ENCODE peak calls at places on chromosomes 3 and 15, in four cellular contexts. One of them, this sample, is unnamed. For H3F3A, the result is how much of the 10 kb centered on the place peaks cover.

GRCh38 chr15:63487076-63487757 is 17.2 kb upstream of the USP3 start:
- DNase-seq in GM23338: peak
- DNase-seq in PC-3: peak
- DNase-seq in MM.1S: peak
- DNase-seq in this sample: peak

GRCh38 chr3:102089904-102090492 is 240.7 kb downstream of the NFKBIZ start:
- DNase-seq in PC-3: peak
- DNase-seq in GM23338: no peak
- DNase-seq in MM.1S: no peak
- DNase-seq in this sample: peak

GRCh38 chr3:127848131-127849129 is 26.1 kb upstream of the MGLL start:
- DNase-seq in PC-3: no peak
- DNase-seq in MM.1S: no peak
- DNase-seq in GM23338: peak
- DNase-seq in this sample: no peak

GRCh38 chr3:189458536-189458935 is 172.7 kb upstream of the TP63 start:
- DNase-seq in PC-3: peak
- DNase-seq in GM23338: no peak
- DNase-seq in MM.1S: no peak
- DNase-seq in this sample: no peak

GRCh38 chr15:98866503-98866902 is 141.1 kb downstream of the PGPEP1L start:
- DNase-seq in PC-3: no peak
- DNase-seq in GM23338: peak
- DNase-seq in MM.1S: no peak
- DNase-seq in this sample: no peak

GRCh38 chr3:55639143-55639542 is 152.0 kb upstream of the WNT5A start:
- DNase-seq in GM23338: no peak
- DNase-seq in MM.1S: no peak
- DNase-seq in PC-3: no peak
- DNase-seq in this sample: no peak

GRCh38 chr3:64163755-64164148 is 61.5 kb downstream of the PRICKLE2 start:
- DNase-seq in PC-3: peak
- DNase-seq in GM23338: peak
- DNase-seq in MM.1S: no peak
- DNase-seq in this sample: no peak

GRCh38 chr3:131630812-131631211 is 128.0 kb upstream of the MRPL3 start:
- DNase-seq in PC-3: no peak
- DNase-seq in GM23338: no peak
- DNase-seq in MM.1S: no peak
- DNase-seq in this sample: no peak

GRCh38 chr3:127672429-127673190 is at the start of gene ABTB1:
- DNase-seq in GM23338: peak
- DNase-seq in MM.1S: peak
- DNase-seq in PC-3: peak
- DNase-seq in this sample: peak

GRCh38 chr3:9685216-9686049 is 18.2 kb upstream of the CPNE9 start:
- DNase-seq in MM.1S: no peak
- DNase-seq in GM23338: no peak
- DNase-seq in PC-3: no peak
- DNase-seq in this sample: no peak

GRCh38 chr3:193681631-193682030 is 88.6 kb downstream of the OPA1 start:
- DNase-seq in GM23338: no peak
- DNase-seq in PC-3: no peak
- DNase-seq in MM.1S: no peak
- DNase-seq in this sample: no peak

GRCh38 chr15:89419370-89419984 is 76.9 kb downstream of the RHCG start:
- DNase-seq in GM23338: peak
- DNase-seq in MM.1S: no peak
- DNase-seq in PC-3: peak
- DNase-seq in this sample: peak

GRCh38 chr15:28013480-28013879 is 85.6 kb downstream of the OCA2 start:
- DNase-seq in GM23338: no peak
- DNase-seq in MM.1S: no peak
- DNase-seq in PC-3: no peak
- DNase-seq in this sample: no peak

GRCh38 chr15:87365221-87365620 is 891.3 kb downstream of the NTRK3 start:
- DNase-seq in GM23338: no peak
- DNase-seq in MM.1S: no peak
- DNase-seq in PC-3: peak
- DNase-seq in this sample: no peak

GRCh38 chr3:11143476-11143875 is 10.8 kb upstream of the HRH1 start:
- DNase-seq in MM.1S: no peak
- DNase-seq in GM23338: no peak
- DNase-seq in PC-3: no peak
- DNase-seq in this sample: no peak

GRCh38 chr15:62545392-62546227 is 380.5 kb upstream of the C2CD4B start:
- DNase-seq in PC-3: peak
- DNase-seq in MM.1S: no peak
- DNase-seq in GM23338: no peak
- DNase-seq in this sample: no peak

GRCh38 chr3:180320631-180321030 is 281.3 kb upstream of the TTC14 start:
- DNase-seq in PC-3: no peak
- DNase-seq in GM23338: no peak
- DNase-seq in MM.1S: no peak
- DNase-seq in this sample: no peak

DNA sequence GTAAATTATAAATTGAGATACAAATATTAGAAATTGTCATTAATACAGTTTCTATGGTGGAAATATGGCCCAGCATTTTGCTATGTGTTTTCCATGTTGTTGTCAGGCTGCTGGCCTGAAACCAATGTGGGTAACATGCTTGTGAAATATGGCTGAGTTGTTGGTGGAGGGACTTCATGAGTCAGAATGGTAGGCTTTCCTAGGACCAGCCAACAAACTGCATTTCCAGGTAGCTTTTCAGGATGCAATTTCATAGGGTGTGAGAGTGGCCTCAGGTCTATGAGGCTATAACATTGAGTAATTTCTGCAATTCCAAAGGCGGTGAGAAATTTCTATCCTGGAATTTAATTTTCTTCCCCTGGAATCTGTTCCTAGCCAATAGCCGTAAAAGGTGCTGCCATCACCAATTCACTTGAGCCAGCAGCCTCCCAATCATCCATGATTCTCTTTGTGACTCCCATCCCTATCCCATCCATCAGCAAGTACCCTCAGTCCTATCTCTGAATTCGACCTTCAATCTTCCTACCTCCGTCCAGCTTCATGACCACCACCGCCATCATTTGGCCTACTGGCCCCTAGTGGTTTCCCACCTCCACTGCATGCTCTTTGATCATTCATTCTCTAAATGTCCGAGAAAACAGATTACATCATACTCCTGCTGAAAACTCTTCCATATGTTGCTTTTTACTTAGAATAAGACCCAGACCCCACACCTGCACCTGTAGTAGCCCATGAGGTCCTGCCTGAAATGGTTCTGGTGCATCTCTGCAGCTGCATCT is 276.6 kb upstream of the CFAP20DC start:
- DNase-seq in GM23338: peak
- DNase-seq in MM.1S: no peak
- DNase-seq in PC-3: no peak
- DNase-seq in this sample: peak
- TF ChIP-seq CTCF in GM23338: peak
- TF ChIP-seq CTCF in MM.1S: peak
- TF ChIP-seq CTCF in PC-3: peak
- TF ChIP-seq CTCF in this sample: peak

GRCh38 chr15:59194639-59195325 is 11.9 kb upstream of the LDHAL6B start:
- DNase-seq in PC-3: no peak
- DNase-seq in GM23338: no peak
- DNase-seq in MM.1S: no peak
- DNase-seq in this sample: no peak
- H3F3A ChIP-seq in PC-3: under half
- H3F3A ChIP-seq in GM23338: under half
- H3F3A ChIP-seq in MM.1S: under half
- H3F3A ChIP-seq in this sample: under half

GRCh38 chr3:124396397-124396796 is 333.9 kb upstream of the UMPS start:
- DNase-seq in GM23338: no peak
- DNase-seq in PC-3: peak
- DNase-seq in MM.1S: no peak
- DNase-seq in this sample: no peak

GRCh38 chr3:124395584-124396340 is 334.5 kb upstream of the UMPS start:
- DNase-seq in MM.1S: no peak
- DNase-seq in GM23338: no peak
- DNase-seq in PC-3: no peak
- DNase-seq in this sample: no peak

GRCh38 chr3:124393340-124393739 is 336.9 kb upstream of the UMPS start:
- DNase-seq in PC-3: no peak
- DNase-seq in GM23338: no peak
- DNase-seq in MM.1S: no peak
- DNase-seq in this sample: no peak

GRCh38 chr3:124395165-124395564 is 335.1 kb upstream of the UMPS start:
- DNase-seq in MM.1S: peak
- DNase-seq in PC-3: no peak
- DNase-seq in GM23338: no peak
- DNase-seq in this sample: no peak

DNA sequence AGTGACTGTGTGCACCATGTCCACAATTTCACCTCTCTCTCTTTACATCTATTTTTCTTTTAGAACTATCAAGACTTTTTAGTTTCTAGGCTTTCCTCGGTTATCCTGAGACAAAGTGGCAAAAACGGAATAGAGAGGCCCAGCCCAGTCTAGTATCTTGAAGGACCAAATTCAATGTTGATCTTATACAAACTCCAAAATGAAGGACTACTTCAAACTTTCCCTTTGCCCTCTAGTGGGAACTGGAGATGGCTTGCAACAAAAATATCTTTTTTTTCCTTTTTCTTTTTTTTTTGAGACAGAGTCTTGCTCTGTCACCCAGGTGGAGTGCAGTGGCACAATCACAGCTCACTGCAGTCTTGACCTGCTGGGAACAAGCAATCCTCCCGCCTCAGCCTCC is 338.5 kb upstream of the UMPS start:
- DNase-seq in MM.1S: no peak
- DNase-seq in GM23338: no peak
- DNase-seq in PC-3: no peak
- DNase-seq in this sample: no peak
- TF ChIP-seq CTCF in MM.1S: peak
- TF ChIP-seq CTCF in GM23338: peak
- TF ChIP-seq CTCF in PC-3: peak
- TF ChIP-seq CTCF in this sample: no peak

GRCh38 chr15:31225356-31225955 is 101.2 kb upstream of the KLF13 start:
- DNase-seq in GM23338: no peak
- DNase-seq in MM.1S: no peak
- DNase-seq in PC-3: no peak
- DNase-seq in this sample: no peak

GRCh38 chr15:31226011-31226410 is 100.6 kb upstream of the KLF13 start:
- DNase-seq in PC-3: no peak
- DNase-seq in MM.1S: no peak
- DNase-seq in GM23338: no peak
- DNase-seq in this sample: no peak

GRCh38 chr15:31223478-31224350 is 102.9 kb upstream of the KLF13 start:
- DNase-seq in PC-3: no peak
- DNase-seq in GM23338: peak
- DNase-seq in MM.1S: no peak
- DNase-seq in this sample: no peak

GRCh38 chr15:31221936-31222515 is 104.6 kb upstream of the KLF13 start:
- DNase-seq in GM23338: peak
- DNase-seq in MM.1S: no peak
- DNase-seq in PC-3: no peak
- DNase-seq in this sample: no peak

DNA sequence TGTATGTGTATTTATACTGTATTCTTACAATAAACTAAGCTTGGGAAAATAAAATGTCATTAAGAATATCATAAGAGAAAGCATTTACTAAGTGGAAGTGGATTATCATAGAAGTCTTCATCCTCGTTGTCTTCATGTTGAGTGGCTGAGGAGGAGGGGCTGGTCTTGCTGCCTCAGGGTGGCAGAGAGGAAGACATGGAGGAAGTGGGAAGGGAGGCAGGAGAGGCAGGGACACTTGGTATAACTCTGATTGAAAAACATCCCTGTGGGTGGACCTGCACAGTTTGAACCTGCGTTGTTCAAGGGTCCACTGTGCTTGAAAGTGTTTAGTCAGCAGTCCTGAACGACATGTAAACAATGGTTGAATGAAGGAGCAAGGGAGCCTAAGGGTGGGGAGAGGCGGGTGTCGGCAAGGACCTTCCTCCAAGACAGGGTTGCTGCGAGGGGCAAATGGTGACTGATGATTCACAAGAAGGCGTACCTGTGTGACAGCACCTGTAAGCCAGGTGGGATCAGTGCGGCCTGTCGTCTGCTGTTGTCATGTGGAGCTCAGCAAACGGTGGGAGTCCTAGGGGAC is 103.8 kb upstream of the KLF13 start:
- DNase-seq in GM23338: no peak
- DNase-seq in PC-3: no peak
- DNase-seq in MM.1S: no peak
- DNase-seq in this sample: no peak
- H3F3A ChIP-seq in GM23338: under half
- H3F3A ChIP-seq in PC-3: under half
- H3F3A ChIP-seq in MM.1S: under half
- H3F3A ChIP-seq in this sample: under half